ENCODE peak calls at places on chromosome 4, in eight cellular contexts. O is AG04449; I is PC-3; X is WTC11; T is RWPE1; J is CD8-positive, alpha-beta T cell; L is cardiac muscle cell; F is GM10248. Y is an unnamed sample.

GRCh38 chr4:76011700-76012387 is 4.5 kb upstream of the CXCL9 start:
- DNase-seq in I (peak), L (no peak), J (no peak), F (peak), O (peak), T (peak), X (peak), Y (no peak)

GRCh38 chr4:18390655-18391369 is 369.3 kb upstream of the LCORL start:
- DNase-seq in I (no peak), T (peak), F (no peak), O (no peak), J (no peak), L (no peak), X (no peak), Y (no peak)

GRCh38 chr4:118964891-118965411 is 76.3 kb downstream of the SYNPO2 start:
- DNase-seq in T (no peak), I (no peak), J (no peak), X (no peak), O (no peak), L (no peak), F (no peak), Y (no peak)

GRCh38 chr4:20474119-20474518 is 222.4 kb downstream of the SLIT2 start:
- DNase-seq in T (no peak), O (no peak), F (no peak), L (peak), X (no peak), I (peak), J (no peak), Y (no peak)

GRCh38 chr4:120871173-120871572 is 51.4 kb downstream of the PRDM5 start:
- DNase-seq in F (no peak), X (no peak), I (no peak), T (no peak), L (no peak), O (no peak), J (no peak), Y (no peak)

GRCh38 chr4:176277162-176277904 is 8.3 kb upstream of the ASB5 start:
- DNase-seq in J (no peak), I (peak), T (peak), X (peak), O (no peak), F (peak), L (peak), Y (no peak)

GRCh38 chr4:185142563-185142910 is 529 bp upstream of the SLC25A4 start:
- DNase-seq in X (no peak), J (no peak), I (no peak), F (no peak), T (no peak), L (no peak), O (no peak), Y (no peak)

GRCh38 chr4:1981251-1982055 is 27.3 kb downstream of the NELFA start:
- DNase-seq in F (no peak), X (peak), J (no peak), I (no peak), L (peak), O (no peak), T (peak), Y (peak)

GRCh38 chr4:23921993-23922392 is 32.1 kb upstream of the PPARGC1A start:
- DNase-seq in T (no peak), X (no peak), I (no peak), F (no peak), L (no peak), O (no peak), J (no peak), Y (no peak)

GRCh38 chr4:145083891-145084640 is 13.9 kb downstream of the ANAPC10 start:
- DNase-seq in T (no peak), X (no peak), L (no peak), J (no peak), O (no peak), I (no peak), F (no peak), Y (no peak)

GRCh38 chr4:31807036-31807435 is 1086.9 kb downstream of the PCDH7 start:
- DNase-seq in I (no peak), F (no peak), L (no peak), O (no peak), J (no peak), X (no peak), T (no peak), Y (no peak)

GRCh38 chr4:86816463-86817107 is 32.6 kb downstream of the SLC10A6 start:
- DNase-seq in X (no peak), L (no peak), O (no peak), F (no peak), I (no peak), T (no peak), J (no peak), Y (no peak)

GRCh38 chr4:126627255-126627654 is 1005.5 kb upstream of the INTU start:
- DNase-seq in L (peak), F (no peak), X (peak), O (no peak), T (peak), J (no peak), I (peak), Y (no peak)

GRCh38 chr4:76696109-76696508 is 201.8 kb downstream of the SOWAHB start:
- DNase-seq in I (peak), F (no peak), X (peak), O (no peak), L (peak), T (no peak), J (no peak), Y (no peak)

GRCh38 chr4:150217804-150218203 is 139.6 kb downstream of the DCLK2 start:
- DNase-seq in T (no peak), O (no peak), F (no peak), L (no peak), J (no peak), I (no peak), X (no peak), Y (no peak)

GRCh38 chr4:81214144-81214517 is 891 bp downstream of the PRKG2 start:
- DNase-seq in L (no peak), F (no peak), X (no peak), J (no peak), O (no peak), T (no peak), I (no peak), Y (no peak)

GRCh38 chr4:40722576-40723161 is 27.1 kb upstream of the NSUN7 start:
- DNase-seq in O (no peak), L (no peak), T (no peak), I (no peak), F (peak), J (no peak), X (no peak), Y (peak)

GRCh38 chr4:26342328-26343040 is 21.7 kb downstream of the RBPJ start:
- DNase-seq in T (peak), I (peak), X (no peak), J (no peak), O (peak), L (peak), F (no peak), Y (no peak)

GRCh38 chr4:153523941-153524386 is 57.8 kb downstream of the TMEM131L start:
- DNase-seq in J (no peak), I (no peak), F (no peak), O (no peak), T (no peak), X (no peak), L (no peak), Y (no peak)

GRCh38 chr4:121370729-121371325 is 10.0 kb downstream of the QRFPR start:
- DNase-seq in I (peak), X (peak), T (peak), J (no peak), O (no peak), L (peak), F (peak), Y (no peak)

GRCh38 chr4:1249731-1250526 is 999 bp upstream of the CTBP1 start:
- DNase-seq in X (peak), I (peak), O (no peak), T (no peak), F (peak), J (no peak), L (no peak), Y (no peak)

GRCh38 chr4:186699298-186699697 is 24.4 kb downstream of the FAT1 start:
- DNase-seq in F (no peak), J (no peak), I (peak), T (peak), L (peak), X (no peak), O (no peak), Y (no peak)

GRCh38 chr4:945274-946102 is 13.2 kb downstream of the TMEM175 start:
- DNase-seq in T (no peak), L (peak), F (no peak), I (no peak), O (no peak), J (no peak), X (no peak), Y (peak)

GRCh38 chr4:173273956-173274355 is 60.2 kb downstream of the HMGB2 start:
- DNase-seq in L (no peak), J (no peak), F (no peak), O (no peak), T (no peak), I (no peak), X (no peak), Y (no peak)

GRCh38 chr4:57043304-57044251 is 64.9 kb downstream of the POLR2B start:
- DNase-seq in L (no peak), T (no peak), J (no peak), X (no peak), I (no peak), O (peak), F (no peak), Y (no peak)

GRCh38 chr4:21769404-21770147 is 179.0 kb downstream of the KCNIP4 start:
- DNase-seq in F (no peak), T (peak), J (no peak), I (peak), O (no peak), X (no peak), L (no peak), Y (no peak)

GRCh38 chr4:4981827-4982226 is 37.4 kb downstream of the CYTL1 start:
- DNase-seq in O (no peak), X (no peak), J (no peak), I (no peak), F (no peak), L (no peak), T (no peak), Y (no peak)

GRCh38 chr4:152169666-152170065 is 366.2 kb downstream of the FBXW7 start:
- DNase-seq in O (no peak), T (no peak), F (no peak), X (no peak), I (no peak), L (no peak), J (no peak), Y (no peak)

GRCh38 chr4:101870874-101871273 is 80.3 kb downstream of the BANK1 start:
- DNase-seq in L (no peak), X (no peak), I (no peak), O (no peak), T (no peak), J (no peak), F (no peak), Y (no peak)
- TF ChIP-seq CTCF in L (no peak), X (no peak), I (no peak), O (no peak), T (no peak), J (no peak), F (no peak), Y (no peak)

DNA sequence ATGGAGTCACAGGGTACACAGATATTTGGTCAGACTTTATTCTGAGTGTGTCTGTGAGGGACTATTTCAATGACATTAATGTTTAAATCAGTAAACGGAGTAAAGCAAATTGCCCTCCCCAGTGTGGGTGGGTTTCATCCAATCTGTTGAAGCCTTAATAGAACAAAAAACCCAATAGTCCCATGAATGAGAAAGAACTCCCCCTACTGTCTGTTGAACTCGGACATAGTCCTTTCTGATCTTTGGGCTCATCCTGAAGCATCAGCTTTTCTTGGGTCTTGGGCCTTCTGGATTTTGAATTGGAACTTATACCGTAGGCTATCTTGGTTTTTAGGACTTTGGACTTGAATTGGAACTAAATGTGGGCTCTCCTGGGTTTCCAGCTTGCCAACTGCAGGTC is 193.6 kb downstream of the COX7B2 start:
- DNase-seq in L (no peak), O (no peak), X (no peak), F (no peak), T (no peak), J (no peak), I (no peak), Y (no peak)
- TF ChIP-seq CTCF in L (no peak), O (no peak), X (no peak), F (no peak), T (no peak), J (no peak), I (no peak), Y (no peak)

GRCh38 chr4:98929341-98930267 is 671 bp upstream of the EIF4E start:
- DNase-seq in I (peak), O (peak), L (no peak), J (no peak), F (peak), T (peak), X (peak), Y (peak)
- TF ChIP-seq CTCF in I (no peak), O (no peak), L (peak), J (no peak), F (no peak), T (no peak), X (no peak), Y (no peak)

GRCh38 chr4:6689506-6689960 is 4.1 kb upstream of the S100P start:
- DNase-seq in F (no peak), X (no peak), L (no peak), J (no peak), I (peak), T (no peak), O (no peak), Y (no peak)

GRCh38 chr4:6684656-6685055 is 9.0 kb upstream of the S100P start:
- DNase-seq in T (no peak), O (no peak), I (no peak), J (no peak), F (no peak), L (no peak), X (no peak), Y (no peak)

GRCh38 chr4:6688879-6689505 is 4.7 kb upstream of the S100P start:
- DNase-seq in O (peak), J (peak), I (peak), X (peak), L (no peak), F (peak), T (peak), Y (no peak)

GRCh38 chr4:6686104-6686787 is 7.4 kb upstream of the S100P start:
- DNase-seq in L (no peak), F (no peak), I (no peak), J (no peak), T (no peak), X (no peak), O (no peak), Y (no peak)

DNA sequence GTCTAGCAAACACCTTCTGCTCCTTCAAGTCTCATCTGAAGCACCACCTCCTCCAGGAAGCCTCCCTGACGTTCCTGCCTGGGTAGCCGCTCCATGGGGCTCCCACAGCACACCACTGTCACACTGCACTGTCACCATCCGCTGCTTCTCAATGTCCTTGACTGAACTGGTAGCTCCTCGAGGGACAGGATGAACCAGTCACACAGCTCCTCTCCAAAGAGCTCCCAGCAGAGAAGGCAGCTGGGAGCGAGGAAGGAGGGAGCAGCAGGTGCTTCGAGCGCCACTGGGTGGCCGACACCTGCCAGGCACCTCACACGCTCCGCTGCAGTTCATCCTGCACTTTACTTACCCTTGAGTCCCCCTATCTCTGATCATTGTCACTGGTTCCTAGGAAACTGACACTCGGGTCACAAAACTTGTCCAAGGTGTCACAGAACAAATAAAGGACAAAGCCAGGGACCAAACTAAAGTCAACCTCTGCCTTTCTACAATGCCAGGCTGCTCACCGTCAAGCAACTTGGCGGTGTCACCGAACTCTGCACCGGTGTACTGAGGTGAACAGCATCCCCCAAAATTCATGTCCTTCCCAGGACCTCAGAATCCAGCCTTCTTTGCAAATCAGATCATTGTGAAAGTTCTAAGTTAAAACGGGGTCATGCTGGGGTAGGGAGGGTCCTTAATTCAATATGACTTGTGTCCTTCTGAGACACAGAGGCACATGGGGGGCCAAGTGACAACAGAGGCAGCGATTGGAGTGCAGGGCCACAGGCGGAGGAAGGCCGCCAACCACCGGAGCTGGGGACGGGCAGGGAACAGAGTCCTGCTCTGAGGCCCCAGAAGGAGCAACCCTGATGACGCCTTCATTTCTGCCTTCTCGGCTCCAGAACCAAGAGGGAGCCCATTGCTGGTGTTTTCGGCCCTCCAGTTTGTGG is 5.5 kb upstream of the S100P start:
- DNase-seq in I (peak), L (no peak), T (no peak), J (no peak), X (no peak), O (no peak), F (no peak), Y (no peak)
- TF ChIP-seq CTCF in I (no peak), L (no peak), T (no peak), J (no peak), X (no peak), O (no peak), F (no peak), Y (no peak)

GRCh38 chr4:52510939-52511583 is 148.0 kb downstream of the USP46 start:
- DNase-seq in I (no peak), J (no peak), X (no peak), O (no peak), L (no peak), T (no peak), F (no peak), Y (no peak)
- TF ChIP-seq CTCF in I (no peak), J (no peak), X (no peak), O (no peak), L (no peak), T (no peak), F (no peak), Y (no peak)

GRCh38 chr4:92304636-92305035 is 870 bp downstream of the GRID2 start:
- DNase-seq in L (peak), F (peak), I (no peak), X (peak), T (no peak), O (no peak), J (no peak), Y (no peak)

GRCh38 chr4:92304073-92304472 is 307 bp downstream of the GRID2 start:
- DNase-seq in I (peak), L (peak), O (no peak), J (no peak), X (peak), T (no peak), F (no peak), Y (no peak)

GRCh38 chr4:92303621-92304027 is at the start of gene GRID2:
- DNase-seq in X (peak), F (no peak), I (peak), J (no peak), T (peak), L (peak), O (no peak), Y (no peak)

GRCh38 chr4:92299152-92299551 is 4.6 kb upstream of the GRID2 start:
- DNase-seq in I (peak), T (no peak), X (no peak), J (no peak), F (no peak), O (no peak), L (no peak), Y (no peak)
- TF ChIP-seq CTCF in I (peak), T (peak), X (no peak), J (no peak), F (no peak), O (no peak), L (peak), Y (no peak)

Y was measured in CD14-positive monocyte.